ENCODE peak calls at places on chromosome 3, in five cellular contexts. D is astrocyte, I is HCT116, E is mesenchymal stem cell, G is GM23248. H is an unnamed sample.
A peak's percentile ranks its signal among the peaks of the same experiment; 100 is the strongest.

GRCh38 chr3:72279068-72279598 is 494.2 kb upstream of the PROK2 start:
- DNase-seq in I (no peak), D (no peak), E (no peak), G (no peak), H (no peak)

GRCh38 chr3:99529265-99529664 is 109.1 kb upstream of the COL8A1 start:
- DNase-seq in I (no peak), G (no peak), E (no peak), D (no peak), H (no peak)

GRCh38 chr3:62577153-62577552 is 203.8 kb upstream of the FEZF2 start:
- DNase-seq in I (no peak), G (no peak), E (no peak), D (no peak), H (no peak)

GRCh38 chr3:106728315-106728821 is 648.9 kb upstream of the CCDC54 start:
- DNase-seq in G (peak; percentile 97), I (peak; percentile 42), E (peak; percentile 81), D (peak; percentile 100), H (peak; percentile 45)

GRCh38 chr3:162367443-162368132 is 871.0 kb downstream of the OTOL1 start:
- DNase-seq in D (no peak), G (no peak), E (peak; percentile 71), I (no peak), H (no peak)

GRCh38 chr3:164377466-164377865 is 700.8 kb downstream of the SI start:
- DNase-seq in G (peak; percentile 2), D (no peak), E (peak; percentile 7), I (no peak), H (no peak)

GRCh38 chr3:112247351-112247750 is 46.7 kb downstream of the SLC9C1 start:
- DNase-seq in E (no peak), G (no peak), D (no peak), I (no peak), H (no peak)

GRCh38 chr3:138941259-138941885 is 5.6 kb downstream of the FOXL2 start:
- DNase-seq in D (no peak), E (peak; percentile 43), G (peak; percentile 69), I (peak; percentile 32), H (peak; percentile 49)

GRCh38 chr3:191963182-191963581 is 502.2 kb downstream of the PYDC2 start:
- DNase-seq in D (peak; percentile 85), I (no peak), G (no peak), E (peak; percentile 67), H (no peak)

GRCh38 chr3:50266808-50267207 is 2.1 kb upstream of the SEMA3B start:
- DNase-seq in E (no peak), G (no peak), D (no peak), I (no peak), H (no peak)

GRCh38 chr3:176399193-176399592 is 798.1 kb downstream of the TBL1XR1 start:
- DNase-seq in E (no peak), D (no peak), I (no peak), G (no peak), H (no peak)
- H3K9me3 ChIP-seq in E (peaks cover 14% of the 10 kb centered on the region), D (no peaks in the 10 kb centered on the region), I (peaks cover 3% of the 10 kb centered on the region), G (no peaks in the 10 kb centered on the region), H (no peaks in the 10 kb centered on the region)

DNA sequence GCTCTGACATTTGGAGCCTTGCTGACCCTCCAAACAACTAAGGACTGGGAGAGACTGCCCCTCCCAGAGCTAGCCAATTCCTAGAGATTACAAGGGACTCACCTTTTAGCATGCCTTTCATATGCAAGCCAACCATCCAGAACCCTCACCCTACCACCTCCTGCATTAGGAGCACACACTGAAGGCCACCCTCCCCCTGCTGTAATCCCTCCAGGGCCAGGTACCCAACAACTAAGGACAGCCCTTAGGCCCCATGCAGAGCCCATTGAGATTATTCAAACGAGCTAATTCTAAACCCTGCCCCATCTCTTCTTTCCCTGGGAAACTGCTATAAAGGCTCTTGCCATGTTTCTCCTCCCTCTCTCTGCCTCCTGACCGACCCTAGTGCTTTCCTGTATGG is 352.6 kb downstream of the ERC2 start:
- DNase-seq in G (no peak), D (no peak), I (no peak), E (no peak), H (no peak)
- H3K4me2 ChIP-seq in G (no peak overlapping the region), D (no peak overlapping the region), I (no peak overlapping the region), E (no peak overlapping the region), H (no peak overlapping the region)

GRCh38 chr3:17087509-17087908 is 202.8 kb downstream of the PLCL2 start:
- DNase-seq in D (no peak), I (no peak), G (no peak), E (no peak), H (no peak)
- H3K9me3 ChIP-seq in D (no peaks in the 10 kb centered on the region), I (no peaks in the 10 kb centered on the region), G (no peaks in the 10 kb centered on the region), E (peaks cover 8% of the 10 kb centered on the region), H (no peaks in the 10 kb centered on the region)

DNA sequence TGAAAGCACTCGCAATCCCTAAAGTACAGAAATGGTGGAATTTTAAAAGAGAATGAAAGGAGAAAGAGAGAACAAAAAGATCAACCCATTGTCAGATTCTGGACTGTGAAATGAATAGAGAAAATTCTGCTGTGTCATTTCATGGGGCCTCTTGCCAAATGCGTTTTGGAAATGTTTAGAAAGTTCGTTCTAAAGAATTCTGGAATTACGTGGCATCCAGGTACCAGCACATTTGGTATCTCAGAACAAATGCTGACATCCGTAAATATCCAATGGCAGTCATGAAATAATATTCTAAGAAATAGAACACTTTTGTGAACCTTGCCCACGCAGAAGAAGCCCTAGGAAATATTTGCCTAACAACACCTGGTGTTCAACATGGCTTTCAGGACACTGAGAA is 219.2 kb downstream of the P3H2 start:
- DNase-seq in I (no peak), D (no peak), G (no peak), E (no peak), H (peak; percentile 76)
- H3K4me2 ChIP-seq in I (no peak overlapping the region), D (no peak overlapping the region), G (no peak overlapping the region), E (no peak overlapping the region), H (no peak overlapping the region)

GRCh38 chr3:88362428-88362827 is 212.7 kb downstream of the C3orf38 start:
- DNase-seq in D (no peak), I (no peak), G (no peak), E (no peak), H (no peak)
- H3K9me3 ChIP-seq in D (no peaks in the 10 kb centered on the region), I (peaks cover 3% of the 10 kb centered on the region), G (no peaks in the 10 kb centered on the region), E (peaks cover 18% of the 10 kb centered on the region), H (no peaks in the 10 kb centered on the region)

DNA sequence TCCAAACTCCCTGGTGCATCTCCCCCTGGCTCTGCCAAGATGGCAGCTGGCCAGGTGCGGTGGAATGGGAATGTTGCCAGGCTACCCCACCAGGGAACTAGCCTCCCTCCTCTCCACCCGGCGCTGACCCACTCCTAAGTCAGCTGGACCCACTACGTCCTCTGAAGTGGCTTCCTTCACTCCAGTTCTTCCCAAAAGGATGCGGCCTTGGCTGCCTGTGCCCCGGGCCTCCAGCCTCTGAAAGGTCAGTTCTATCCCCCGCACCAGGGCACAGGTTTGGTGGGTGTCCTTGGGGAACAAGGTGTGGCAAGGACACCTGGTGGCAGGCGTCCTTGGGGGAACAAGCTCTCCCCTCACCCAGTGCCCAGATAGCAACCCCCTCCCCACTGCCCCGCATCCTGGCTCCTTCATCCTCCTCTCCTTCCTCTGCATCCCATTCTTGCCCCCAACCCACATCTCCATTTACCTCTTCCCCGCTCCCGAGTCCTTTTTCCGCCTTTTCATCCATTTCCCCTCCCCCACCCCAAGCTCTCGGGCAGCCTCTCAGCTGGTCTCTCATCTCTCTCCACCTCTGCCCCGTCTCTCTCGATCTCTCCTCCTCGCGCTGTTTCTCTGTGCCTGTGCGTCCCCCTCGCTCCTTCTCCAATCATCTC is 54.0 kb downstream of the LHFPL4 start:
- DNase-seq in I (no peak), D (no peak), G (peak; percentile 35), E (no peak), H (no peak)
- H3K4me2 ChIP-seq in I (peak overlapping the region; percentile 73), D (peak overlapping the region; percentile 85), G (no peak overlapping the region), E (peak overlapping the region; percentile 3), H (peak overlapping the region; percentile 34)

GRCh38 chr3:83928903-83929302 is 1029.9 kb upstream of the CADM2 start:
- DNase-seq in D (no peak), E (no peak), I (no peak), G (no peak), H (no peak)
- H3K9me3 ChIP-seq in D (peaks cover 26% of the 10 kb centered on the region), E (peaks cover 48% of the 10 kb centered on the region), I (peaks cover 13% of the 10 kb centered on the region), G (no peaks in the 10 kb centered on the region), H (peaks cover 4% of the 10 kb centered on the region)

GRCh38 chr3:45227131-45227819 is 1.2 kb upstream of the TMEM158 start:
- DNase-seq in I (no peak), E (no peak), G (peak; percentile 16), D (peak; percentile 14), H (no peak)
- H3K4me2 ChIP-seq in I (no peak overlapping the region), E (no peak overlapping the region), G (no peak overlapping the region), D (peak overlapping the region; percentile 83), H (no peak overlapping the region)

H was measured in trophoblast cell.